ENCODE peak calls at places on chromosomes 7 and 10, in nine cellular contexts. R is OCI-M1; W is stimulated activated CD4-positive, alpha-beta T cell treated with anti-CD3 and anti-CD28 coated beads, TNF-alpha, amount 100 ng/mL, for 4 hours; P is psoas muscle; K is AG20443; V is T-helper 9 cell; X is activated T-cell treated with anti-CD3 and anti-CD28 coated beads, Interleukin-2, amount 50 U/mL, for 48 hours; S is dorsolateral prefrontal cortex; H is activated CD4-positive, alpha-beta T cell treated with anti-CD3 and anti-CD28 coated beads, Interleukin-2, amount 50 U/mL, for 48 hours. L is an unnamed sample.

GRCh38 chr7:157412021-157412443 is 75.2 kb downstream of the DNAJB6 start:
- DNase-seq in R (no peak), W (peak), P (peak), K (peak), V (no peak), X (peak), S (no peak), H (peak), L (no peak)

GRCh38 chr7:108413782-108414492 is 42.3 kb downstream of the NRCAM start:
- DNase-seq in R (peak), W (no peak), P (no peak), K (no peak), V (no peak), X (no peak), S (no peak), H (no peak), L (no peak)

GRCh38 chr7:128406986-128407589 is 2.7 kb downstream of the IMPDH1 start:
- DNase-seq in R (no peak), W (no peak), P (no peak), K (no peak), V (no peak), X (no peak), S (no peak), H (no peak), L (no peak)

GRCh38 chr7:17786314-17786852 is 153.9 kb downstream of the SNX13 start:
- DNase-seq in R (no peak), W (no peak), P (no peak), K (no peak), V (no peak), X (no peak), S (no peak), H (no peak), L (no peak)

GRCh38 chr10:116005301-116005700 is 267.7 kb downstream of the GFRA1 start:
- DNase-seq in R (no peak), W (no peak), P (no peak), K (no peak), V (no peak), X (no peak), S (no peak), H (no peak), L (no peak)

GRCh38 chr7:135517060-135517459 is 7.2 kb upstream of the CNOT4 start:
- DNase-seq in R (peak), W (no peak), P (no peak), K (no peak), V (no peak), X (no peak), S (no peak), H (no peak), L (no peak)

GRCh38 chr10:126702181-126702580 is 31.7 kb upstream of the C10orf90 start:
- DNase-seq in R (no peak), W (no peak), P (no peak), K (peak), V (no peak), X (no peak), S (no peak), H (no peak), L (no peak)

GRCh38 chr7:24980695-24981543 is 941 bp upstream of the OSBPL3 start:
- DNase-seq in R (peak), W (no peak), P (no peak), K (peak), V (no peak), X (no peak), S (no peak), H (peak), L (peak)

GRCh38 chr7:117135553-117135891 is 182.2 kb downstream of the ST7 start:
- DNase-seq in R (no peak), W (no peak), P (no peak), K (no peak), V (no peak), X (no peak), S (no peak), H (no peak), L (no peak)